ENCODE peak calls at places on chromosomes 12 and 14, in seven cellular contexts. W, F, P, T, V, X and Z are unnamed samples.

GRCh38 chr14:21940887-21941855 is 267.6 kb upstream of the OR4E1 start:
- DNase-seq in W (no peak), F (peak), P (no peak), T (no peak), V (no peak), X (no peak), Z (no peak)

GRCh38 chr12:76945867-76946266 is 67.0 kb upstream of the CSRP2 start:
- DNase-seq in W (no peak), F (no peak), P (no peak), T (no peak), V (no peak), X (no peak), Z (no peak)

GRCh38 chr12:16297521-16297920 is 20.0 kb upstream of the SLC15A5 start:
- DNase-seq in W (no peak), F (no peak), P (no peak), T (no peak), V (no peak), X (no peak), Z (no peak)

GRCh38 chr12:52044284-52044983 is 6.8 kb upstream of the NR4A1 start:
- DNase-seq in W (peak), F (no peak), P (peak), T (no peak), V (peak), X (peak), Z (no peak)

GRCh38 chr14:86087377-86087776 is 557.4 kb downstream of the FLRT2 start:
- DNase-seq in W (no peak), F (no peak), P (no peak), T (no peak), V (no peak), X (no peak), Z (no peak)

GRCh38 chr14:62066304-62066703 is 304.1 kb downstream of the SNAPC1 start:
- DNase-seq in W (no peak), F (no peak), P (no peak), T (no peak), V (no peak), X (no peak), Z (no peak)

GRCh38 chr12:21300632-21301031 is 34.1 kb downstream of the SLCO1A2 start:
- DNase-seq in W (no peak), F (no peak), P (no peak), T (no peak), V (no peak), X (no peak), Z (no peak)

GRCh38 chr14:61231810-61232209 is 49.3 kb downstream of the TMEM30B start:
- DNase-seq in W (no peak), F (no peak), P (no peak), T (no peak), V (no peak), X (no peak), Z (no peak)

GRCh38 chr14:85529803-85530574 is at the start of gene FLRT2:
- DNase-seq in W (peak), F (no peak), P (peak), T (no peak), V (peak), X (no peak), Z (no peak)

GRCh38 chr12:19683178-19683927 is 244.1 kb downstream of the AEBP2 start:
- DNase-seq in W (no peak), F (no peak), P (no peak), T (no peak), V (no peak), X (no peak), Z (no peak)

GRCh38 chr14:101357559-101358319 is 203.6 kb upstream of the DIO3 start:
- DNase-seq in W (peak), F (no peak), P (no peak), T (no peak), V (no peak), X (no peak), Z (no peak)

GRCh38 chr14:26200675-26201074 is 397.2 kb downstream of the NOVA1 start:
- DNase-seq in W (no peak), F (no peak), P (no peak), T (no peak), V (no peak), X (no peak), Z (no peak)

GRCh38 chr12:26871985-26872384 is 39.0 kb upstream of the ITPR2 start:
- DNase-seq in W (no peak), F (no peak), P (no peak), T (no peak), V (no peak), X (no peak), Z (no peak)

GRCh38 chr14:68951051-68951797 is 27.9 kb downstream of the ACTN1 start:
- DNase-seq in W (peak), F (no peak), P (peak), T (no peak), V (peak), X (no peak), Z (no peak)

GRCh38 chr12:4910502-4911315 is 1.0 kb downstream of the KCNA1 start:
- DNase-seq in W (no peak), F (no peak), P (no peak), T (no peak), V (no peak), X (no peak), Z (no peak)

GRCh38 chr14:73173092-73173735 is 36.9 kb downstream of the PSEN1 start:
- DNase-seq in W (no peak), F (peak), P (no peak), T (no peak), V (no peak), X (no peak), Z (no peak)

GRCh38 chr14:62138593-62138992 is 376.4 kb downstream of the SNAPC1 start:
- DNase-seq in W (no peak), F (no peak), P (no peak), T (no peak), V (no peak), X (no peak), Z (no peak)

GRCh38 chr12:6215932-6216494 is 15.8 kb downstream of the CD9 start:
- DNase-seq in W (peak), F (no peak), P (no peak), T (no peak), V (peak), X (peak), Z (no peak)

GRCh38 chr14:29236848-29237247 is 470.3 kb downstream of the FOXG1 start:
- DNase-seq in W (no peak), F (no peak), P (no peak), T (no peak), V (no peak), X (no peak), Z (no peak)

GRCh38 chr12:51262758-51263177 is 7.4 kb downstream of the SMAGP start:
- DNase-seq in W (peak), F (no peak), P (no peak), T (no peak), V (peak), X (no peak), Z (no peak)

GRCh38 chr12:123761841-123762714 is at the start of gene DNAH10:
- DNase-seq in W (no peak), F (peak), P (no peak), T (no peak), V (no peak), X (no peak), Z (peak)

GRCh38 chr12:130281157-130281799 is 56.4 kb upstream of the PIWIL1 start:
- DNase-seq in W (no peak), F (peak), P (no peak), T (no peak), V (no peak), X (no peak), Z (no peak)

GRCh38 chr12:52391618-52392002 is 6.2 kb upstream of the KRT84 start:
- DNase-seq in W (no peak), F (no peak), P (peak), T (no peak), V (peak), X (peak), Z (no peak)

GRCh38 chr12:113591480-113591971 is 119.9 kb upstream of the LHX5 start:
- DNase-seq in W (no peak), F (no peak), P (no peak), T (no peak), V (no peak), X (no peak), Z (no peak)

GRCh38 chr14:95362180-95362494 is 42.4 kb upstream of the CLMN start:
- DNase-seq in W (no peak), F (no peak), P (no peak), T (no peak), V (no peak), X (no peak), Z (no peak)

GRCh38 chr12:51183816-51184215 is 10.9 kb upstream of the TFCP2 start:
- DNase-seq in W (peak), F (no peak), P (peak), T (no peak), V (peak), X (peak), Z (no peak)

GRCh38 chr12:29722164-29722563 is 61.6 kb downstream of the TMTC1 start:
- DNase-seq in W (no peak), F (no peak), P (no peak), T (no peak), V (no peak), X (no peak), Z (no peak)

GRCh38 chr12:70643927-70644326 is 6.7 kb upstream of the PTPRB start:
- DNase-seq in W (no peak), F (no peak), P (no peak), T (no peak), V (no peak), X (no peak), Z (no peak)

GRCh38 chr12:104134882-104135281 is 3.1 kb downstream of the NFYB start:
- DNase-seq in W (no peak), F (no peak), P (no peak), T (no peak), V (no peak), X (no peak), Z (no peak)

GRCh38 chr14:33375781-33376180 is 437.1 kb downstream of the NPAS3 start:
- DNase-seq in W (no peak), F (no peak), P (no peak), T (no peak), V (no peak), X (no peak), Z (no peak)

GRCh38 chr12:45310627-45310968 is 94.7 kb downstream of the ANO6 start:
- DNase-seq in W (no peak), F (no peak), P (peak), T (no peak), V (no peak), X (no peak), Z (no peak)

GRCh38 chr12:114742363-114742762 is 58.4 kb upstream of the TBX3 start:
- DNase-seq in W (no peak), F (no peak), P (no peak), T (no peak), V (no peak), X (no peak), Z (no peak)